ENCODE peak calls at places on chromosomes 11 and 22, in six cellular contexts. One of them, this sample, is unnamed.

GRCh38 chr11:73995247-73995646 is 12.6 kb upstream of the UCP2 start:
- DNase-seq in activated naive CD4-positive, alpha-beta T cell: no peak
- DNase-seq in stimulated activated CD4-positive, alpha-beta T cell treated with anti-CD3 and anti-CD28 coated beads, Interleukin-4, amount 100 ng/mL, for 48 hours: no peak
- DNase-seq in fibroblast of lung: no peak
- DNase-seq in psoas muscle: no peak
- DNase-seq in NCI-H69: no peak
- DNase-seq in this sample: no peak

GRCh38 chr11:12053606-12054361 is 45.4 kb upstream of the DKK3 start:
- DNase-seq in activated naive CD4-positive, alpha-beta T cell: no peak
- DNase-seq in stimulated activated CD4-positive, alpha-beta T cell treated with anti-CD3 and anti-CD28 coated beads, Interleukin-4, amount 100 ng/mL, for 48 hours: no peak
- DNase-seq in fibroblast of lung: peak
- DNase-seq in psoas muscle: no peak
- DNase-seq in NCI-H69: peak
- DNase-seq in this sample: no peak

GRCh38 chr11:68935516-68936357 is 32.0 kb downstream of the IGHMBP2 start:
- DNase-seq in activated naive CD4-positive, alpha-beta T cell: no peak
- DNase-seq in stimulated activated CD4-positive, alpha-beta T cell treated with anti-CD3 and anti-CD28 coated beads, Interleukin-4, amount 100 ng/mL, for 48 hours: no peak
- DNase-seq in fibroblast of lung: no peak
- DNase-seq in psoas muscle: no peak
- DNase-seq in NCI-H69: no peak
- DNase-seq in this sample: no peak

GRCh38 chr11:76270387-76270786 is 64.1 kb upstream of the WNT11 start:
- DNase-seq in activated naive CD4-positive, alpha-beta T cell: no peak
- DNase-seq in stimulated activated CD4-positive, alpha-beta T cell treated with anti-CD3 and anti-CD28 coated beads, Interleukin-4, amount 100 ng/mL, for 48 hours: no peak
- DNase-seq in fibroblast of lung: peak
- DNase-seq in psoas muscle: peak
- DNase-seq in NCI-H69: peak
- DNase-seq in this sample: no peak

GRCh38 chr22:44638966-44639739 is 62.9 kb upstream of the PRR5 start:
- DNase-seq in activated naive CD4-positive, alpha-beta T cell: no peak
- DNase-seq in stimulated activated CD4-positive, alpha-beta T cell treated with anti-CD3 and anti-CD28 coated beads, Interleukin-4, amount 100 ng/mL, for 48 hours: no peak
- DNase-seq in fibroblast of lung: no peak
- DNase-seq in psoas muscle: no peak
- DNase-seq in NCI-H69: no peak
- DNase-seq in this sample: no peak

GRCh38 chr11:46120361-46120710 is 918 bp downstream of the PHF21A start:
- DNase-seq in activated naive CD4-positive, alpha-beta T cell: no peak
- DNase-seq in stimulated activated CD4-positive, alpha-beta T cell treated with anti-CD3 and anti-CD28 coated beads, Interleukin-4, amount 100 ng/mL, for 48 hours: no peak
- DNase-seq in fibroblast of lung: no peak
- DNase-seq in psoas muscle: peak
- DNase-seq in NCI-H69: peak
- DNase-seq in this sample: no peak

GRCh38 chr11:2303627-2304155 is 1.9 kb downstream of the TSPAN32 start:
- DNase-seq in activated naive CD4-positive, alpha-beta T cell: no peak
- DNase-seq in stimulated activated CD4-positive, alpha-beta T cell treated with anti-CD3 and anti-CD28 coated beads, Interleukin-4, amount 100 ng/mL, for 48 hours: no peak
- DNase-seq in fibroblast of lung: no peak
- DNase-seq in psoas muscle: peak
- DNase-seq in NCI-H69: no peak
- DNase-seq in this sample: no peak

GRCh38 chr22:27686534-27686933 is 115.0 kb downstream of the MN1 start:
- DNase-seq in activated naive CD4-positive, alpha-beta T cell: no peak
- DNase-seq in stimulated activated CD4-positive, alpha-beta T cell treated with anti-CD3 and anti-CD28 coated beads, Interleukin-4, amount 100 ng/mL, for 48 hours: no peak
- DNase-seq in fibroblast of lung: peak
- DNase-seq in psoas muscle: peak
- DNase-seq in NCI-H69: peak
- DNase-seq in this sample: no peak

GRCh38 chr11:98964146-98964545 is 56.6 kb upstream of the CNTN5 start:
- DNase-seq in activated naive CD4-positive, alpha-beta T cell: no peak
- DNase-seq in stimulated activated CD4-positive, alpha-beta T cell treated with anti-CD3 and anti-CD28 coated beads, Interleukin-4, amount 100 ng/mL, for 48 hours: no peak
- DNase-seq in fibroblast of lung: no peak
- DNase-seq in psoas muscle: no peak
- DNase-seq in NCI-H69: no peak
- DNase-seq in this sample: no peak

GRCh38 chr11:113147249-113147648 is 167.1 kb upstream of the TTC12 start:
- DNase-seq in activated naive CD4-positive, alpha-beta T cell: no peak
- DNase-seq in stimulated activated CD4-positive, alpha-beta T cell treated with anti-CD3 and anti-CD28 coated beads, Interleukin-4, amount 100 ng/mL, for 48 hours: no peak
- DNase-seq in fibroblast of lung: no peak
- DNase-seq in psoas muscle: no peak
- DNase-seq in NCI-H69: peak
- DNase-seq in this sample: no peak

GRCh38 chr11:11230802-11231562 is 122.1 kb downstream of the CSNK2A3 start:
- DNase-seq in activated naive CD4-positive, alpha-beta T cell: no peak
- DNase-seq in stimulated activated CD4-positive, alpha-beta T cell treated with anti-CD3 and anti-CD28 coated beads, Interleukin-4, amount 100 ng/mL, for 48 hours: no peak
- DNase-seq in fibroblast of lung: no peak
- DNase-seq in psoas muscle: no peak
- DNase-seq in NCI-H69: peak
- DNase-seq in this sample: no peak

GRCh38 chr11:12797996-12798395 is 123.8 kb downstream of the TEAD1 start:
- DNase-seq in activated naive CD4-positive, alpha-beta T cell: no peak
- DNase-seq in stimulated activated CD4-positive, alpha-beta T cell treated with anti-CD3 and anti-CD28 coated beads, Interleukin-4, amount 100 ng/mL, for 48 hours: no peak
- DNase-seq in fibroblast of lung: no peak
- DNase-seq in psoas muscle: no peak
- DNase-seq in NCI-H69: no peak
- DNase-seq in this sample: no peak

GRCh38 chr11:73531386-73531785 is 66.5 kb downstream of the FAM168A start:
- DNase-seq in activated naive CD4-positive, alpha-beta T cell: no peak
- DNase-seq in stimulated activated CD4-positive, alpha-beta T cell treated with anti-CD3 and anti-CD28 coated beads, Interleukin-4, amount 100 ng/mL, for 48 hours: no peak
- DNase-seq in fibroblast of lung: no peak
- DNase-seq in psoas muscle: no peak
- DNase-seq in NCI-H69: no peak
- DNase-seq in this sample: no peak

GRCh38 chr11:14607713-14608112 is 35.9 kb upstream of the PDE3B start:
- DNase-seq in activated naive CD4-positive, alpha-beta T cell: no peak
- DNase-seq in stimulated activated CD4-positive, alpha-beta T cell treated with anti-CD3 and anti-CD28 coated beads, Interleukin-4, amount 100 ng/mL, for 48 hours: no peak
- DNase-seq in fibroblast of lung: no peak
- DNase-seq in psoas muscle: no peak
- DNase-seq in NCI-H69: no peak
- DNase-seq in this sample: no peak

GRCh38 chr11:117606211-117606610 is 190.8 kb downstream of the DSCAML1 start:
- DNase-seq in activated naive CD4-positive, alpha-beta T cell: no peak
- DNase-seq in stimulated activated CD4-positive, alpha-beta T cell treated with anti-CD3 and anti-CD28 coated beads, Interleukin-4, amount 100 ng/mL, for 48 hours: no peak
- DNase-seq in fibroblast of lung: no peak
- DNase-seq in psoas muscle: no peak
- DNase-seq in NCI-H69: peak
- DNase-seq in this sample: no peak

GRCh38 chr11:61844909-61845565 is 16.9 kb downstream of the FADS2 start:
- DNase-seq in activated naive CD4-positive, alpha-beta T cell: no peak
- DNase-seq in stimulated activated CD4-positive, alpha-beta T cell treated with anti-CD3 and anti-CD28 coated beads, Interleukin-4, amount 100 ng/mL, for 48 hours: no peak
- DNase-seq in fibroblast of lung: no peak
- DNase-seq in psoas muscle: no peak
- DNase-seq in NCI-H69: no peak
- DNase-seq in this sample: no peak

GRCh38 chr11:13126430-13126829 is 117.3 kb downstream of the RASSF10 start:
- DNase-seq in activated naive CD4-positive, alpha-beta T cell: no peak
- DNase-seq in stimulated activated CD4-positive, alpha-beta T cell treated with anti-CD3 and anti-CD28 coated beads, Interleukin-4, amount 100 ng/mL, for 48 hours: no peak
- DNase-seq in fibroblast of lung: peak
- DNase-seq in psoas muscle: no peak
- DNase-seq in NCI-H69: peak
- DNase-seq in this sample: no peak

GRCh38 chr22:37045958-37046357 is 5.6 kb upstream of the KCTD17 start:
- DNase-seq in activated naive CD4-positive, alpha-beta T cell: no peak
- DNase-seq in stimulated activated CD4-positive, alpha-beta T cell treated with anti-CD3 and anti-CD28 coated beads, Interleukin-4, amount 100 ng/mL, for 48 hours: no peak
- DNase-seq in fibroblast of lung: peak
- DNase-seq in psoas muscle: no peak
- DNase-seq in NCI-H69: no peak
- DNase-seq in this sample: no peak